ENCODE peak calls at places on chromosomes 16 and 17, in four cellular contexts. M, S, P and E are unnamed samples.

GRCh38 chr17:39611441-39612112 is 3.9 kb upstream of the NEUROD2 start:
- DNase-seq in P (no peak), S (no peak), M (no peak), E (no peak)

GRCh38 chr17:71959129-71959528 is 161.7 kb upstream of the SOX9 start:
- DNase-seq in M (no peak), P (peak; percentile 1), S (peak; percentile 40), E (no peak)

GRCh38 chr16:19710191-19710908 is 7.7 kb downstream of the KNOP1 start:
- DNase-seq in S (no peak), P (no peak), M (no peak), E (peak; percentile 29)

GRCh38 chr17:2837147-2837561 is 40.9 kb downstream of the RAP1GAP2 start:
- DNase-seq in M (no peak), S (no peak), P (no peak), E (no peak)

GRCh38 chr16:72424776-72425175 is 252.8 kb upstream of the PMFBP1 start:
- DNase-seq in P (no peak), M (no peak), S (no peak), E (no peak)

GRCh38 chr17:21362331-21362931 is 13.7 kb upstream of the KCNJ12 start:
- DNase-seq in M (no peak), S (no peak), P (no peak), E (no peak)

GRCh38 chr17:49249292-49249794 is 18.8 kb upstream of the PHOSPHO1 start:
- DNase-seq in M (no peak), P (no peak), S (no peak), E (peak; percentile 73)

GRCh38 chr17:75636381-75637142 is 3.3 kb downstream of the SMIM5 start:
- DNase-seq in P (no peak), M (no peak), S (no peak), E (no peak)

GRCh38 chr17:45146616-45147101 is 1.6 kb upstream of the HEXIM1 start:
- DNase-seq in P (no peak), S (no peak), M (no peak), E (peak; percentile 85)

GRCh38 chr16:66194866-66195265 is 171.6 kb upstream of the CDH5 start:
- DNase-seq in P (no peak), S (no peak), M (no peak), E (no peak)

GRCh38 chr17:82593590-82594087 is 54.6 kb downstream of the WDR45B start:
- DNase-seq in P (no peak), M (no peak), S (peak; percentile 64), E (no peak)

GRCh38 chr16:71647391-71647790 is 21.4 kb downstream of the MARVELD3 start:
- DNase-seq in M (no peak), S (no peak), P (no peak), E (no peak)

GRCh38 chr16:76639685-76640289 is 362.6 kb downstream of the CNTNAP4 start:
- DNase-seq in M (peak; percentile 21), P (no peak), S (peak; percentile 13), E (no peak)

GRCh38 chr16:48918520-48919258 is 308.7 kb upstream of the N4BP1 start:
- DNase-seq in M (no peak), S (no peak), P (no peak), E (no peak)

GRCh38 chr17:64343833-64344637 is 46.6 kb downstream of the PECAM1 start:
- DNase-seq in M (no peak), P (no peak), S (no peak), E (no peak)

GRCh38 chr16:69100046-69100765 is 5.2 kb upstream of the HAS3 start:
- DNase-seq in P (no peak), M (no peak), S (peak; percentile 77), E (no peak)

GRCh38 chr16:56312028-56312300 is 113.4 kb downstream of the AMFR start:
- DNase-seq in P (no peak), M (no peak), S (no peak), E (no peak)

GRCh38 chr16:22198547-22199293 is 7.4 kb upstream of the EEF2K start:
- DNase-seq in S (no peak), P (no peak), M (no peak), E (peak; percentile 7)

GRCh38 chr17:62601438-62601837 is 26.0 kb upstream of the MRC2 start:
- DNase-seq in M (no peak), S (no peak), P (no peak), E (no peak)

GRCh38 chr17:10198509-10199249 is at the start of gene GAS7:
- DNase-seq in M (peak; percentile 81), P (no peak), S (peak; percentile 65), E (peak; percentile 11)

GRCh38 chr16:49876716-49877129 is 20.8 kb upstream of the ZNF423 start:
- DNase-seq in M (peak; percentile 88), S (peak; percentile 92), P (no peak), E (peak; percentile 91)

GRCh38 chr16:50422926-50423325 is 54.1 kb upstream of the BRD7 start:
- DNase-seq in M (no peak), S (no peak), P (no peak), E (no peak)

GRCh38 chr16:49833055-49833454 is 22.9 kb downstream of the ZNF423 start:
- DNase-seq in P (no peak), S (no peak), M (no peak), E (no peak)

GRCh38 chr16:70579648-70580630 is 56.3 kb downstream of the SF3B3 start:
- DNase-seq in P (no peak), M (no peak), S (peak; percentile 19), E (peak; percentile 61)

GRCh38 chr16:16017812-16018211 is 68.4 kb downstream of the ABCC1 start:
- DNase-seq in P (no peak), M (no peak), S (no peak), E (peak; percentile 48)

GRCh38 chr17:32742686-32743538 is 134.0 kb downstream of the MYO1D start:
- DNase-seq in P (no peak), S (no peak), M (no peak), E (no peak)

GRCh38 chr17:79622776-79623175 is 11.9 kb upstream of the RBFOX3 start:
- DNase-seq in S (peak; percentile 22), P (no peak), M (peak; percentile 2), E (no peak)

GRCh38 chr17:9912146-9913099 is 7.4 kb upstream of the RCVRN start:
- DNase-seq in M (no peak), P (no peak), S (no peak), E (no peak)

GRCh38 chr17:2195729-2196128 is 107.9 kb downstream of the SMG6 start:
- DNase-seq in P (peak; percentile 73), S (no peak), M (no peak), E (no peak)

GRCh38 chr16:11557811-11558210 is 28.9 kb downstream of the LITAF start:
- DNase-seq in S (no peak), P (no peak), M (no peak), E (no peak)

GRCh38 chr17:39736319-39737165 is 1.2 kb upstream of the GRB7 start:
- DNase-seq in S (no peak), P (no peak), M (no peak), E (peak; percentile 24)

DNA sequence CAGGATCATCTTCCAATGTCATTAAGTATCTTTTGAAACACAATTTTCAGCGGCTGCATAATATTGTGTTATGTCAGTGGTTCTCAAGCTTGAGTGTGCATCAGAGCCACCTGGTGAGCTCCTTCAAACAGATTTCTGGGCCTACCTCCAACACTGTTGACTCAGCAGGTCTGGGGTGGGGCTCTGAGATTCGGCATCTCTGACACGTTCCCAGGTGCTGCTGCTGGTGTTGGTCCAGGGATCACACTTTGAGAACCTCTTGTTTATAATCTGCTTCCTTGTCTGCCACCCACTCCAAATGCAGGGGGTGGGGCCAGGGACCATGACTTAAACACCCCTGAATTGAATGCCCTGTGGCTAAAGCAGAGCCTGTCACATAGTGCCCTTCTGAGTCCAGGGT is 73.8 kb upstream of the HNF1B start:
- DNase-seq in M (no peak), P (no peak), S (no peak), E (no peak)
- TF ChIP-seq USF1 in M (no peak), P (no peak), S (no peak), E (no peak)

GRCh38 chr16:52494621-52495020 is 52.3 kb downstream of the TOX3 start:
- DNase-seq in S (no peak), P (no peak), M (no peak), E (no peak)
- TF ChIP-seq USF1 in S (no peak), P (no peak), M (no peak), E (no peak)

GRCh38 chr16:575354-576196 is 5.8 kb downstream of the PIGQ start:
- DNase-seq in M (no peak), S (no peak), P (no peak), E (no peak)
- TF ChIP-seq USF1 in M (no peak), S (no peak), P (no peak), E (no peak)

GRCh38 chr17:13918247-13918646 is 151.1 kb upstream of the COX10 start:
- DNase-seq in P (no peak), S (no peak), M (no peak), E (no peak)

GRCh38 chr17:13920413-13920812 is 148.9 kb upstream of the COX10 start:
- DNase-seq in P (no peak), M (no peak), S (no peak), E (no peak)

GRCh38 chr17:13921841-13922776 is 147.2 kb upstream of the COX10 start:
- DNase-seq in S (no peak), M (no peak), P (no peak), E (no peak)

GRCh38 chr17:13919818-13920217 is 149.5 kb upstream of the COX10 start:
- DNase-seq in P (no peak), S (no peak), M (no peak), E (no peak)

DNA sequence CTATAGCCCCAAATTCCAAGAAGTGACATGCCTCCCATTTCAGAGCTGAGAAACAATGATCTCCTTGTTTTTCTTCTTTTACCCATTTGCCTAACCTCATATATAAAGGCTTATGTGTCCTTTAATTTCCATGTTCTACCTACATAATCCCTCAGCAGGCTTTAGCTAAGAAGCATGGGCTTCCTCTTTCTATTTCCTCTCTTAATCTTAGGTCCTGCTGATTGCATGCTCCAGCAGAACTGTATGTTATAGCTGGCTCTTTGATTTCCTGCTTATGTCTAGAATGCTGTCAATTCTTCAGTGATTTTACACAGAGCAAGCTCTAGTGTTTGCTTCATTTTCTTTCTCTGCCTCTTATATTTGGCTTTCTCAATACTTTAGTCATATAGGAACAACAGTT is 151.7 kb upstream of the COX10 start:
- DNase-seq in S (no peak), M (no peak), P (no peak), E (no peak)
- TF ChIP-seq USF1 in S (no peak), M (no peak), P (no peak), E (no peak)